ENCODE peak calls at places on chromosomes 7 and 10, in five cellular contexts. One of them, this sample, is unnamed.

GRCh38 chr10:60382946-60383681 is 6.6 kb downstream of the ANK3 start:
- DNase-seq in stimulated activated naive B cell treated with anti-CD40 and anti-IgM and Interleukin-4, amounts not matched to agents 10 μg/mL and 1 μg/mL and 100 μg/mL, for 72 hours: no peak
- DNase-seq in stomach: no peak
- DNase-seq in ELF-1: no peak
- DNase-seq in NCI-H1105 treated with DMSO at 0.1 percent for 48 hours: peak
- DNase-seq in this sample: no peak

GRCh38 chr10:103546401-103546800 is 52.9 kb downstream of the NEURL1 start:
- DNase-seq in NCI-H1105 treated with DMSO at 0.1 percent for 48 hours: no peak
- DNase-seq in stomach: no peak
- DNase-seq in stimulated activated naive B cell treated with anti-CD40 and anti-IgM and Interleukin-4, amounts not matched to agents 10 μg/mL and 1 μg/mL and 100 μg/mL, for 72 hours: no peak
- DNase-seq in ELF-1: no peak
- DNase-seq in this sample: no peak

GRCh38 chr10:110528224-110528997 is 30.7 kb downstream of the DUSP5 start:
- DNase-seq in ELF-1: no peak
- DNase-seq in stimulated activated naive B cell treated with anti-CD40 and anti-IgM and Interleukin-4, amounts not matched to agents 10 μg/mL and 1 μg/mL and 100 μg/mL, for 72 hours: no peak
- DNase-seq in NCI-H1105 treated with DMSO at 0.1 percent for 48 hours: no peak
- DNase-seq in stomach: no peak
- DNase-seq in this sample: no peak

GRCh38 chr7:144407266-144407931 is 3.9 kb upstream of the NOBOX start:
- DNase-seq in ELF-1: peak
- DNase-seq in NCI-H1105 treated with DMSO at 0.1 percent for 48 hours: peak
- DNase-seq in stomach: peak
- DNase-seq in stimulated activated naive B cell treated with anti-CD40 and anti-IgM and Interleukin-4, amounts not matched to agents 10 μg/mL and 1 μg/mL and 100 μg/mL, for 72 hours: no peak
- DNase-seq in this sample: no peak

GRCh38 chr10:51301644-51302043 is 227.4 kb downstream of the PRKG1 start:
- DNase-seq in ELF-1: no peak
- DNase-seq in stomach: no peak
- DNase-seq in stimulated activated naive B cell treated with anti-CD40 and anti-IgM and Interleukin-4, amounts not matched to agents 10 μg/mL and 1 μg/mL and 100 μg/mL, for 72 hours: no peak
- DNase-seq in NCI-H1105 treated with DMSO at 0.1 percent for 48 hours: no peak
- DNase-seq in this sample: no peak

GRCh38 chr10:23694921-23695824 is 256.3 kb downstream of the OTUD1 start:
- DNase-seq in NCI-H1105 treated with DMSO at 0.1 percent for 48 hours: no peak
- DNase-seq in stimulated activated naive B cell treated with anti-CD40 and anti-IgM and Interleukin-4, amounts not matched to agents 10 μg/mL and 1 μg/mL and 100 μg/mL, for 72 hours: no peak
- DNase-seq in stomach: no peak
- DNase-seq in ELF-1: peak
- DNase-seq in this sample: no peak

GRCh38 chr10:93126484-93127052 is 52.9 kb downstream of the CYP26A1 start:
- DNase-seq in stomach: no peak
- DNase-seq in NCI-H1105 treated with DMSO at 0.1 percent for 48 hours: no peak
- DNase-seq in stimulated activated naive B cell treated with anti-CD40 and anti-IgM and Interleukin-4, amounts not matched to agents 10 μg/mL and 1 μg/mL and 100 μg/mL, for 72 hours: no peak
- DNase-seq in ELF-1: peak
- DNase-seq in this sample: no peak

GRCh38 chr10:73867871-73868631 is 6.3 kb downstream of the CAMK2G start:
- DNase-seq in stomach: no peak
- DNase-seq in NCI-H1105 treated with DMSO at 0.1 percent for 48 hours: no peak
- DNase-seq in stimulated activated naive B cell treated with anti-CD40 and anti-IgM and Interleukin-4, amounts not matched to agents 10 μg/mL and 1 μg/mL and 100 μg/mL, for 72 hours: no peak
- DNase-seq in ELF-1: no peak
- DNase-seq in this sample: no peak

GRCh38 chr10:79387466-79387973 is 40.3 kb downstream of the PPIF start:
- DNase-seq in stimulated activated naive B cell treated with anti-CD40 and anti-IgM and Interleukin-4, amounts not matched to agents 10 μg/mL and 1 μg/mL and 100 μg/mL, for 72 hours: no peak
- DNase-seq in ELF-1: no peak
- DNase-seq in stomach: no peak
- DNase-seq in NCI-H1105 treated with DMSO at 0.1 percent for 48 hours: no peak
- DNase-seq in this sample: peak

GRCh38 chr7:33831389-33832118 is 73.8 kb upstream of the BMPER start:
- DNase-seq in stomach: no peak
- DNase-seq in ELF-1: no peak
- DNase-seq in stimulated activated naive B cell treated with anti-CD40 and anti-IgM and Interleukin-4, amounts not matched to agents 10 μg/mL and 1 μg/mL and 100 μg/mL, for 72 hours: no peak
- DNase-seq in NCI-H1105 treated with DMSO at 0.1 percent for 48 hours: peak
- DNase-seq in this sample: no peak

GRCh38 chr10:99854860-99855259 is 72.4 kb downstream of the ABCC2 start:
- DNase-seq in NCI-H1105 treated with DMSO at 0.1 percent for 48 hours: no peak
- DNase-seq in stomach: no peak
- DNase-seq in ELF-1: no peak
- DNase-seq in stimulated activated naive B cell treated with anti-CD40 and anti-IgM and Interleukin-4, amounts not matched to agents 10 μg/mL and 1 μg/mL and 100 μg/mL, for 72 hours: no peak
- DNase-seq in this sample: no peak

GRCh38 chr7:92727755-92728154 is 108.6 kb downstream of the CDK6 start:
- DNase-seq in stomach: no peak
- DNase-seq in stimulated activated naive B cell treated with anti-CD40 and anti-IgM and Interleukin-4, amounts not matched to agents 10 μg/mL and 1 μg/mL and 100 μg/mL, for 72 hours: no peak
- DNase-seq in NCI-H1105 treated with DMSO at 0.1 percent for 48 hours: no peak
- DNase-seq in ELF-1: no peak
- DNase-seq in this sample: no peak